ENCODE peak calls at places on chromosomes 7 and 10, in five cellular contexts. K, L, V, M and A are unnamed samples.

GRCh38 chr7:25803117-25803887 is 348.7 kb upstream of the NFE2L3 start:
- DNase-seq in K (no peak), M (no peak), V (no peak), L (no peak), A (no peak)

GRCh38 chr10:53356616-53357349 is 584.2 kb upstream of the MBL2 start:
- DNase-seq in K (no peak), M (no peak), V (no peak), L (no peak), A (no peak)

GRCh38 chr10:98608417-98608816 is 161.7 kb upstream of the HPS1 start:
- DNase-seq in K (no peak), M (no peak), V (no peak), L (no peak), A (no peak)

GRCh38 chr7:16411391-16411790 is 9.9 kb downstream of the CRPPA start:
- DNase-seq in V (peak), L (no peak), K (peak), M (no peak), A (no peak)

GRCh38 chr7:70044064-70044463 is 445.8 kb downstream of the AUTS2 start:
- DNase-seq in M (no peak), V (no peak), L (no peak), K (no peak), A (no peak)

GRCh38 chr10:17512341-17513001 is 58.1 kb upstream of the ST8SIA6 start:
- DNase-seq in M (no peak), V (peak), L (peak), K (peak), A (no peak)

GRCh38 chr10:63583909-63584747 is 62.9 kb downstream of the REEP3 start:
- DNase-seq in V (no peak), K (no peak), M (no peak), L (no peak), A (no peak)

GRCh38 chr7:157944734-157945291 is 608.0 kb downstream of the DNAJB6 start:
- DNase-seq in K (no peak), M (no peak), L (no peak), V (no peak), A (no peak)

GRCh38 chr10:64873959-64874358 is 1352.8 kb downstream of the REEP3 start:
- DNase-seq in M (no peak), V (no peak), L (no peak), K (no peak), A (no peak)

GRCh38 chr7:32228601-32229000 is 158.4 kb upstream of the PDE1C start:
- DNase-seq in K (no peak), V (no peak), L (no peak), M (no peak), A (no peak)

GRCh38 chr10:60353519-60354258 is 36.0 kb downstream of the ANK3 start:
- DNase-seq in M (no peak), L (no peak), K (no peak), V (no peak), A (no peak)

GRCh38 chr7:5278781-5279180 is 4.0 kb upstream of the SLC29A4 start:
- DNase-seq in M (no peak), V (no peak), L (no peak), K (no peak), A (no peak)

GRCh38 chr10:14587540-14588083 is 187.1 kb downstream of the FAM107B start:
- DNase-seq in V (no peak), M (no peak), K (no peak), L (no peak), A (no peak)

GRCh38 chr10:71708301-71708703 is 11.3 kb downstream of the C10orf105 start:
- DNase-seq in K (no peak), V (peak), M (peak), L (peak), A (peak)

GRCh38 chr7:76020031-76020714 is 25.8 kb upstream of the TMEM120A start:
- DNase-seq in L (peak), K (peak), V (peak), M (peak), A (peak)

GRCh38 chr7:11436317-11436716 is 395.7 kb downstream of the THSD7A start:
- DNase-seq in V (no peak), K (no peak), L (no peak), M (no peak), A (no peak)

GRCh38 chr7:37449621-37450020 is 957 bp upstream of the ELMO1 start:
- DNase-seq in M (no peak), L (no peak), V (no peak), K (no peak), A (no peak)

GRCh38 chr7:80942261-80943041 is 23.6 kb upstream of the SEMA3C start:
- DNase-seq in V (peak), M (no peak), K (peak), L (peak), A (no peak)

GRCh38 chr10:103197177-103197576 is 4.1 kb upstream of the NT5C2 start:
- DNase-seq in K (peak), M (no peak), V (no peak), L (peak), A (no peak)

GRCh38 chr10:131115801-131116200 is 195.7 kb downstream of the TCERG1L start:
- DNase-seq in M (no peak), V (no peak), K (no peak), L (no peak), A (no peak)

GRCh38 chr7:100803398-100804161 is 23.7 kb downstream of the EPHB4 start:
- DNase-seq in M (no peak), L (peak), K (peak), V (peak), A (peak)

GRCh38 chr10:64571053-64571452 is 1049.9 kb downstream of the REEP3 start:
- DNase-seq in L (no peak), M (no peak), V (no peak), K (no peak), A (no peak)

GRCh38 chr10:49161411-49161997 is 26.7 kb downstream of the TMEM273 start:
- DNase-seq in M (no peak), K (peak), V (no peak), L (peak), A (no peak)

GRCh38 chr10:76324283-76324682 is 892.9 kb downstream of the LRMDA start:
- DNase-seq in L (no peak), V (no peak), K (no peak), M (no peak), A (no peak)

GRCh38 chr10:10845240-10845639 is 172.4 kb upstream of the CELF2 start:
- DNase-seq in M (no peak), L (no peak), V (no peak), K (no peak), A (no peak)

GRCh38 chr10:120732067-120732466 is 119.1 kb upstream of the WDR11 start:
- DNase-seq in V (no peak), L (peak), K (no peak), M (no peak), A (no peak)

GRCh38 chr10:7218974-7219373 is 191.9 kb downstream of the SFMBT2 start:
- DNase-seq in L (peak), K (no peak), V (no peak), M (no peak), A (no peak)

GRCh38 chr10:71270301-71270777 is 48.7 kb upstream of the SLC29A3 start:
- DNase-seq in V (peak), L (peak), M (peak), K (peak), A (peak)

GRCh38 chr10:102975483-102976057 is 57.5 kb downstream of the CNNM2 start:
- DNase-seq in M (no peak), V (no peak), K (no peak), L (no peak), A (no peak)

GRCh38 chr10:101066146-101066889 is 4.5 kb downstream of the KAZALD1 start:
- DNase-seq in K (peak), M (no peak), V (peak), L (peak), A (peak)

GRCh38 chr10:67803588-67804394 is 34.2 kb downstream of the DNAJC12 start:
- DNase-seq in L (no peak), M (no peak), V (no peak), K (no peak), A (no peak)

GRCh38 chr7:77338883-77339629 is 77.1 kb downstream of the GSAP start:
- DNase-seq in M (no peak), L (no peak), K (no peak), V (no peak), A (no peak)

GRCh38 chr10:33878238-33878637 is 543.8 kb upstream of the NRP1 start:
- DNase-seq in L (no peak), M (no peak), V (no peak), K (no peak), A (no peak)